ENCODE peak calls at places on chromosome 11, in seven cellular contexts. I, R, M, O, P, K and U are unnamed samples.

GRCh38 chr11:111427471-111427912 is 48.4 kb upstream of the POU2AF1 start:
- DNase-seq in K (no peak), O (no peak), P (no peak), R (no peak), I (no peak), M (no peak), U (no peak)

GRCh38 chr11:2207212-2207611 is 35.6 kb upstream of the TH start:
- DNase-seq in M (no peak), I (no peak), R (peak; percentile 10), P (peak; percentile 13), O (no peak), K (no peak), U (no peak)

GRCh38 chr11:16833026-16833425 is 94.6 kb downstream of the C11orf58 start:
- DNase-seq in M (no peak), K (no peak), O (no peak), I (peak; percentile 59), P (no peak), R (no peak), U (no peak)

GRCh38 chr11:68750988-68751325 is 363 bp downstream of the TESMIN start:
- DNase-seq in M (no peak), R (no peak), O (no peak), I (no peak), P (no peak), K (no peak), U (no peak)

GRCh38 chr11:126645206-126645605 is 289.7 kb downstream of the ST3GAL4 start:
- DNase-seq in O (peak; percentile 81), I (no peak), R (no peak), P (no peak), K (no peak), M (no peak), U (no peak)

GRCh38 chr11:123653997-123654565 is 343 bp downstream of the SCN3B start:
- DNase-seq in R (peak; percentile 24), I (peak; percentile 74), K (peak; percentile 85), P (peak; percentile 66), O (peak; percentile 60), M (no peak), U (no peak)

GRCh38 chr11:37364246-37364839 is 766.3 kb upstream of the RAG2 start:
- DNase-seq in O (no peak), I (no peak), P (no peak), K (no peak), M (no peak), R (no peak), U (no peak)

GRCh38 chr11:79414644-79415317 is 26.0 kb downstream of the TENM4 start:
- DNase-seq in O (peak; percentile 90), P (no peak), K (no peak), I (no peak), R (no peak), M (no peak), U (no peak)

GRCh38 chr11:69138265-69138664 is 17.5 kb upstream of the SMIM38 start:
- DNase-seq in I (no peak), M (peak; percentile 91), R (no peak), K (no peak), P (no peak), O (peak; percentile 91), U (no peak)

GRCh38 chr11:15073361-15074205 is at the start of gene CALCB:
- DNase-seq in O (peak; percentile 19), K (peak; percentile 53), M (no peak), P (no peak), I (peak; percentile 75), R (no peak), U (no peak)

GRCh38 chr11:94768602-94769511 is 701 bp downstream of the AMOTL1 start:
- DNase-seq in P (peak; percentile 73), K (peak; percentile 51), I (peak; percentile 63), O (peak; percentile 59), R (peak; percentile 33), M (no peak), U (no peak)

GRCh38 chr11:45457649-45458048 is 171.5 kb upstream of the SYT13 start:
- DNase-seq in P (no peak), I (no peak), R (no peak), M (no peak), O (peak; percentile 59), K (no peak), U (no peak)

GRCh38 chr11:63670738-63671321 is 346 bp downstream of the ATL3 start:
- DNase-seq in K (peak; percentile 51), O (peak; percentile 42), I (peak; percentile 74), R (peak; percentile 57), P (peak; percentile 77), M (peak; percentile 42), U (peak; percentile 58)

GRCh38 chr11:72844356-72844755 is 30.1 kb downstream of the ATG16L2 start:
- DNase-seq in I (no peak), R (no peak), K (peak; percentile 62), M (no peak), P (no peak), O (peak; percentile 57), U (no peak)

GRCh38 chr11:57407010-57407409 is 16.6 kb upstream of the PRG2 start:
- DNase-seq in P (no peak), R (no peak), O (no peak), K (no peak), M (peak; percentile 13), I (no peak), U (no peak)

GRCh38 chr11:34564406-34564805 is 50.8 kb upstream of the ELF5 start:
- DNase-seq in P (no peak), I (no peak), K (no peak), R (no peak), M (peak; percentile 98), O (peak; percentile 73), U (no peak)

GRCh38 chr11:3655548-3655947 is 10.6 kb downstream of the ART1 start:
- DNase-seq in M (no peak), R (no peak), P (no peak), I (no peak), K (no peak), O (no peak), U (no peak)

GRCh38 chr11:116224154-116224888 is 548.5 kb downstream of the BUD13 start:
- DNase-seq in R (peak; percentile 44), I (peak; percentile 63), O (peak; percentile 21), P (no peak), M (no peak), K (peak; percentile 59), U (no peak)

GRCh38 chr11:116217006-116217405 is 555.8 kb downstream of the BUD13 start:
- DNase-seq in O (peak; percentile 27), K (peak; percentile 60), P (no peak), I (no peak), R (no peak), M (peak; percentile 40), U (no peak)

GRCh38 chr11:131823772-131824171 is 453.4 kb downstream of the NTM start:
- DNase-seq in K (no peak), P (no peak), O (no peak), R (no peak), I (peak; percentile 50), M (no peak), U (no peak)

GRCh38 chr11:4495487-4495886 is 13.0 kb downstream of the OR52K1 start:
- DNase-seq in P (no peak), K (no peak), I (no peak), O (no peak), R (no peak), M (peak; percentile 38), U (no peak)

GRCh38 chr11:70586261-70587094 is 188.1 kb downstream of the CTTN start:
- DNase-seq in R (no peak), O (no peak), I (no peak), M (no peak), K (no peak), P (peak; percentile 41), U (no peak)
- H3K9me3 ChIP-seq in R (no peaks in the 10 kb centered on the region), O (no peaks in the 10 kb centered on the region), I (no peaks in the 10 kb centered on the region), M (no peaks in the 10 kb centered on the region), K (no peaks in the 10 kb centered on the region), P (no peaks in the 10 kb centered on the region), U (no peaks in the 10 kb centered on the region)

DNA sequence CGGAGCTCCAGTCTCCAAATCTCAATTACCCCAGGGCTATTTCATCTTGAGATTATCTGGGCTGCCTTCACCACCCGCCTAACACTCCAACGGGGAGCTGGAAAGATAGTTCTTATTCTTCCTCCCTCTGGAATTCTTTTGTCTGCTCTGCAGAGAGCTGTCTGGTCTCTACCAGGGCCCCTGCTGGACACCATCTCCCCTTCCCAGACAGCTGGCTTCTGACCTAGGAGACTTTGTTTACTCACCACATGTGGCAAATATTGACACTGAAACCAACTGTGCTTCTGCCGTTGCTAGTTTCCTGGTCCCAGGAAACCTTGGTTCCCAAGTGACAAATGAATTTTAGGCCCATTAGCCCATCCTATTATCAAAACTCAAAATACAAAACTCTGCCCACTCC is 93.8 kb downstream of the DSCAML1 start:
- DNase-seq in K (no peak), O (no peak), R (no peak), P (no peak), M (no peak), I (peak; percentile 64), U (no peak)
- H3K4me3 ChIP-seq in K (no peak overlapping the region), O (no peak overlapping the region), R (no peak overlapping the region), P (no peak overlapping the region), M (no peak overlapping the region), I (no peak overlapping the region), U (no peak overlapping the region)

DNA sequence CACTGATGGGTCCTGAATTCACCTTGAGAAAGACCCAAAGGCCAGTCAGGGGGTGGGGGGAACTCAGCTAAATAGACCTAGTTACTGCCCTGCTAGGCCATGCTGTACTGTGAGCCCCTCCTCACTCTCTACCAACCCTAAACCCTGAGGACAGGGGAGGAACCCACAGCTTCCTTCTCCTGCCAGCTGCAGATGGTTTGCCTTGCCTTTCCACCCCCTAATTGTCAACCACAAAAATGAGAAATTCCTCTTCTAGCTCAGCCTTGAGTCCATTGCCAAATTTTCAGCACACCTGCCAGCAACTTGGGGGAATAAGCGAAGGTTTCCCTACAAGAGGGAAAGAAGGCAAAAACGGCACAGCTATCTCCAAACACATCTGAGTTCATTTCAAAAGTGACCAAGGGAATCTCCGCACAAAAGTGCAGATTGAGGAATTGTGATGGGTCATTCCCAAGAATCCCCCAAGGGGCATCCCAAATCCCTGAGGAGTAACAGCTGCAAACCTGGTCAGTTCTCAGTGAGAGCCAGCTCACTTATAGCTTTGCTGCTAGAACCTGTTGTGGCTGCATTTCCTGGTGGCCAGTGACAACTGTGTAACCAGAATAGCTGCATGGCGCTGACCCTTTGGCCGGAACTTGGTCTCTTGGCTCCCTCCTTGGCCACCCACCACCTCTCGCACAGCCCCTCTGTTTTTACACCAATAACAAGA is 2.4 kb upstream of the TTC36 start:
- DNase-seq in M (no peak), R (no peak), O (peak; percentile 13), P (no peak), K (no peak), I (no peak), U (no peak)
- H3K9me3 ChIP-seq in M (no peaks in the 10 kb centered on the region), R (no peaks in the 10 kb centered on the region), O (no peaks in the 10 kb centered on the region), P (no peaks in the 10 kb centered on the region), K (no peaks in the 10 kb centered on the region), I (no peaks in the 10 kb centered on the region), U (no peaks in the 10 kb centered on the region)

GRCh38 chr11:104917259-104918112 is 19.2 kb upstream of the CASP12 start:
- DNase-seq in I (no peak), P (no peak), O (no peak), M (no peak), R (no peak), K (no peak), U (no peak)
- H3K4me3 ChIP-seq in I (no peak overlapping the region), P (peak overlapping the region; percentile 46), O (peak overlapping the region; percentile 59), M (peak overlapping the region; percentile 13), R (peak overlapping the region; percentile 51), K (no peak overlapping the region), U (peak overlapping the region; percentile 41)